ENCODE peak calls at places on chromosome X, in four cellular contexts. M, Z, D and S are unnamed samples.

GRCh38 chrX:115940888-115941332 is 229.6 kb upstream of the AGTR2 start:
- DNase-seq in M (peak), Z (peak), D (no peak), S (peak)

GRCh38 chrX:150456466-150456865 is 93.3 kb downstream of the MAMLD1 start:
- DNase-seq in M (no peak), Z (no peak), D (no peak), S (no peak)

GRCh38 chrX:41442824-41443560 is 4.2 kb upstream of the NYX start:
- DNase-seq in M (no peak), Z (no peak), D (no peak), S (no peak)

GRCh38 chrX:29787666-29788065 is 427.7 kb upstream of the MAGEB2 start:
- DNase-seq in M (no peak), Z (no peak), D (no peak), S (no peak)

GRCh38 chrX:153934473-153935325 is at the start of gene NAA10:
- DNase-seq in M (peak), Z (peak), D (peak), S (peak)

GRCh38 chrX:150899191-150899757 is 806 bp upstream of the CD99L2 start:
- DNase-seq in M (peak), Z (peak), D (peak), S (peak)

GRCh38 chrX:46599051-46599560 is 25.5 kb downstream of the CHST7 start:
- DNase-seq in M (no peak), Z (no peak), D (no peak), S (no peak)

GRCh38 chrX:96372313-96373046 is 312.2 kb upstream of the DIAPH2 start:
- DNase-seq in M (peak), Z (no peak), D (no peak), S (no peak)

GRCh38 chrX:107935664-107936433 is 46.3 kb downstream of the TEX13B start:
- DNase-seq in M (peak), Z (peak), D (no peak), S (peak)

GRCh38 chrX:14865201-14865600 is 7.7 kb downstream of the FANCB start:
- DNase-seq in M (no peak), Z (no peak), D (no peak), S (no peak)

GRCh38 chrX:15451913-15452312 is 41.2 kb downstream of the PIR start:
- DNase-seq in M (no peak), Z (no peak), D (no peak), S (no peak)

GRCh38 chrX:140762061-140762460 is 52.5 kb downstream of the LINC00632 start:
- DNase-seq in M (peak), Z (no peak), D (no peak), S (peak)

GRCh38 chrX:51802917-51803688 is 59.9 kb downstream of the GSPT2 start:
- DNase-seq in M (peak), Z (peak), D (peak), S (peak)

GRCh38 chrX:10618911-10619310 is 1.5 kb downstream of the MID1 start:
- DNase-seq in M (peak), Z (no peak), D (no peak), S (no peak)

GRCh38 chrX:119252716-119253115 is 16.6 kb downstream of the PGRMC1 start:
- DNase-seq in M (no peak), Z (no peak), D (no peak), S (no peak)

GRCh38 chrX:109889289-109890006 is 113.5 kb upstream of the TMEM164 start:
- DNase-seq in M (peak), Z (no peak), D (no peak), S (no peak)

GRCh38 chrX:18288716-18289115 is 65.8 kb downstream of the SCML2 start:
- DNase-seq in M (peak), Z (no peak), D (no peak), S (no peak)

GRCh38 chrX:140141444-140142029 is 176.2 kb upstream of the CXorf66 start:
- DNase-seq in M (peak), Z (no peak), D (peak), S (peak)

GRCh38 chrX:21745756-21746155 is 12.2 kb downstream of the SMPX start:
- DNase-seq in M (peak), Z (peak), D (peak), S (no peak)

GRCh38 chrX:1502241-1502640 is 34.7 kb downstream of the P2RY8 start:
- DNase-seq in M (no peak), Z (no peak), D (no peak), S (no peak)

GRCh38 chrX:101265869-101266428 is 25.2 kb downstream of the TAF7L start:
- DNase-seq in M (no peak), Z (peak), D (no peak), S (no peak)

GRCh38 chrX:68415289-68415688 is 18.0 kb downstream of the OPHN1 start:
- DNase-seq in M (no peak), Z (no peak), D (no peak), S (no peak)

GRCh38 chrX:2693526-2694002 is 2.5 kb downstream of the CD99 start:
- DNase-seq in M (no peak), Z (no peak), D (no peak), S (no peak)

DNA sequence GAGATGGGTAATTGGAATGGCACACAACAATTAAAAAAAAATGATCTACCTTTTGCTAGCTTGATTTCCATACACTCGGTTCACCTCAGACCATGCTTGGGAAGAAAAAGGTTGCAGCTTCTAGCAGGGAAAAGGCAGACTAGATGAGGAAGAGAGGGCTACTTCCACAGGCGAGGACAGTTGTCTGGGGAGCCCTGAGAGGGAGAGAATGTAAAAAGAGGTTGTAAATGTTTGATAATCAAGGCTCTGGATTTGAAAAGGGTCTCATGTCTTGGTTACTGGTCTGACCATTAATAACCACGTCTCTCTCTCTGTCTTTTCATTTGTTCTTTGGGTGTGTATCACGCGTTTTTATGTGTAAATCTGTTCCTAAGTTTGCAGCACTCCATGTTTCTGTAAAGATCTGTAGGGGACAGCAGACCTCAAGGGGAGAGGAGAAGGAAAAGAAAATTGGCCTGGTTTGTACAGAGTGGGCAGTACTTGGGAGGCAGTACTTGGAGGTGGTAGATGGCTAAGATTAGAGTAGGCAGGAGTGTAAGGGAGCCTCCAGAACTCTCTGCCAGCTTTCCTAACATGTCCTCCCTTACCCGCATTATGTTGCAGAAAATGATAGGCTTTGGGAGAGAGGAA is 750 bp downstream of the ARMCX5 start:
- DNase-seq in M (no peak), Z (no peak), D (no peak), S (no peak)
- H3K27ac ChIP-seq in M (no peak), Z (peak), D (peak), S (no peak)

GRCh38 chrX:48533165-48533564 is 6.3 kb upstream of the TBC1D25 start:
- DNase-seq in M (no peak), Z (no peak), D (no peak), S (no peak)

GRCh38 chrX:48530736-48531135 is 8.8 kb upstream of the TBC1D25 start:
- DNase-seq in M (no peak), Z (no peak), D (no peak), S (no peak)

GRCh38 chrX:48531359-48531954 is 8.1 kb upstream of the TBC1D25 start:
- DNase-seq in M (no peak), Z (no peak), D (no peak), S (no peak)

GRCh38 chrX:48532201-48532600 is 7.3 kb upstream of the TBC1D25 start:
- DNase-seq in M (no peak), Z (no peak), D (no peak), S (no peak)
- H3K27ac ChIP-seq in M (no peak), Z (no peak), D (no peak), S (no peak)

DNA sequence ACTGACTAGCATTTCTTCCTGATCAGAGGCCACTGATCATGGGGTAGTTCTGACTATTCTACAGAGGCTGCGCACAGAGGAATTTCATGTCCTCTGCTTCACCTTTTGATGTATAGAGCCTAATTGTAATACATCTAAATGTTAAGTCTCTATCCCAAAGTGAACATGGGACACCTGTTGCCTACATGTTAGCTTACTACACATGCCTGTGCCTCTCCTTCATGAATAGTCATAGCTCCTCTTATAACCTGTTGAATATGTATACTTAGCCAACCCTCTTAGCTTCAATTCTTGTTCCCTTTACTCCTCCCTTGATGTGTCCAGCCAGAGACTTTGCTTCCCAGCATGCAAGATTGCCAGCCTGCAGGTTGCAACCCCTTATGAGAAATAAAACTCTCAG is 9.6 kb upstream of the THOC2 start:
- DNase-seq in M (no peak), Z (no peak), D (no peak), S (no peak)
- H3K27ac ChIP-seq in M (no peak), Z (no peak), D (no peak), S (no peak)

GRCh38 chrX:146396409-146396808 is 413.2 kb upstream of the CXorf51B start:
- DNase-seq in M (peak), Z (no peak), D (no peak), S (no peak)
- H3K27ac ChIP-seq in M (no peak), Z (no peak), D (no peak), S (no peak)

GRCh38 chrX:24466025-24466424 is 939 bp downstream of the PDK3 start:
- DNase-seq in M (peak), Z (no peak), D (no peak), S (no peak)
- H3K27ac ChIP-seq in M (no peak), Z (no peak), D (peak), S (peak)